ENCODE peak calls at places on chromosomes 5 and 9, in five cellular contexts. L, G, V, O and Y are unnamed samples.

GRCh38 chr9:117543089-117543488 is 128.2 kb upstream of the ASTN2 start:
- DNase-seq in O (no peak), L (no peak), G (no peak), V (no peak), Y (no peak)

GRCh38 chr5:178346607-178347334 is 114.2 kb upstream of the PHYKPL start:
- DNase-seq in O (no peak), G (no peak), V (no peak), L (no peak), Y (no peak)

GRCh38 chr9:90770339-90770738 is 31.3 kb upstream of the SYK start:
- DNase-seq in G (no peak), O (no peak), V (no peak), L (no peak), Y (no peak)

GRCh38 chr9:134589748-134590147 is 51.9 kb upstream of the COL5A1 start:
- DNase-seq in O (peak; percentile 8), V (no peak), G (no peak), L (no peak), Y (peak; percentile 63)

GRCh38 chr5:77709340-77709739 is 66.8 kb downstream of the TBCA start:
- DNase-seq in L (no peak), V (no peak), O (no peak), G (no peak), Y (no peak)

GRCh38 chr5:132695956-132696355 is 22.2 kb downstream of the IL4 start:
- DNase-seq in L (no peak), G (no peak), V (no peak), O (no peak), Y (no peak)

GRCh38 chr9:126376311-126376902 is 49.8 kb downstream of the MVB12B start:
- DNase-seq in G (no peak), O (no peak), L (no peak), V (no peak), Y (no peak)

GRCh38 chr5:81303563-81303962 is 2.2 kb downstream of the ZCCHC9 start:
- DNase-seq in O (no peak), L (no peak), V (no peak), G (no peak), Y (no peak)

GRCh38 chr9:738209-738915 is 103.1 kb upstream of the DMRT1 start:
- DNase-seq in L (no peak), V (no peak), O (no peak), G (peak; percentile 93), Y (peak; percentile 93)

GRCh38 chr5:175821790-175822211 is 49.6 kb upstream of the CPLX2 start:
- DNase-seq in L (no peak), V (no peak), G (no peak), O (no peak), Y (no peak)

GRCh38 chr5:80324912-80325311 is 5.1 kb downstream of the SPZ1 start:
- DNase-seq in L (no peak), O (no peak), V (no peak), G (no peak), Y (no peak)

GRCh38 chr5:135481387-135481786 is 29.2 kb upstream of the TIFAB start:
- DNase-seq in V (no peak), O (no peak), G (no peak), L (no peak), Y (no peak)

GRCh38 chr5:135481908-135482307 is 29.8 kb upstream of the TIFAB start:
- DNase-seq in O (no peak), L (no peak), G (no peak), V (no peak), Y (no peak)

GRCh38 chr5:135476615-135477493 is 24.7 kb upstream of the TIFAB start:
- DNase-seq in L (peak; percentile 10), O (no peak), G (no peak), V (no peak), Y (peak; percentile 43)

GRCh38 chr5:135477594-135477993 is 25.4 kb upstream of the TIFAB start:
- DNase-seq in O (no peak), G (peak; percentile 35), L (no peak), V (no peak), Y (no peak)

DNA sequence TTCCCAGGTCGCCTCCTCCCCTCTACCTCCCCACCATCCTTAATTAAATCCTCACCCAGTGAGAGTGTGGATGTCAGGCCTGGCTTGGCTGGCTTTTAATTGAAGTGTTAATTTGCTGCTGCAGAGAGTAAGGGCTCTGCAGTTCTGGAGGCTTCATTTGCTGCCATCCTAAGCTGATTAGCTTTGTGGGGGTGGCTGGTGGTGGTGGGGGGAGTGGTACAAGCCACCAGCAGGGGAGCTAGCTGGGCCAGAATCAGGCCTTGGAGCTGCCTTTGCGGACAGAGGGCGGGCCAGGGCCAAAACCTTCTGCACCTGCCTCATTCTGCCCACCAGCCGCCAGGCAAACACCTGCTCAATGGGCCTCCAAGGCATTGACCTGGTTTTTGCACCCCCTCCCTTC is 26.8 kb upstream of the TIFAB start:
- DNase-seq in V (no peak), L (no peak), G (no peak), O (no peak), Y (no peak)
- H3K27ac ChIP-seq in V (no peak overlapping the region), L (no peak overlapping the region), G (no peak overlapping the region), O (no peak overlapping the region), Y (no peak overlapping the region)

DNA sequence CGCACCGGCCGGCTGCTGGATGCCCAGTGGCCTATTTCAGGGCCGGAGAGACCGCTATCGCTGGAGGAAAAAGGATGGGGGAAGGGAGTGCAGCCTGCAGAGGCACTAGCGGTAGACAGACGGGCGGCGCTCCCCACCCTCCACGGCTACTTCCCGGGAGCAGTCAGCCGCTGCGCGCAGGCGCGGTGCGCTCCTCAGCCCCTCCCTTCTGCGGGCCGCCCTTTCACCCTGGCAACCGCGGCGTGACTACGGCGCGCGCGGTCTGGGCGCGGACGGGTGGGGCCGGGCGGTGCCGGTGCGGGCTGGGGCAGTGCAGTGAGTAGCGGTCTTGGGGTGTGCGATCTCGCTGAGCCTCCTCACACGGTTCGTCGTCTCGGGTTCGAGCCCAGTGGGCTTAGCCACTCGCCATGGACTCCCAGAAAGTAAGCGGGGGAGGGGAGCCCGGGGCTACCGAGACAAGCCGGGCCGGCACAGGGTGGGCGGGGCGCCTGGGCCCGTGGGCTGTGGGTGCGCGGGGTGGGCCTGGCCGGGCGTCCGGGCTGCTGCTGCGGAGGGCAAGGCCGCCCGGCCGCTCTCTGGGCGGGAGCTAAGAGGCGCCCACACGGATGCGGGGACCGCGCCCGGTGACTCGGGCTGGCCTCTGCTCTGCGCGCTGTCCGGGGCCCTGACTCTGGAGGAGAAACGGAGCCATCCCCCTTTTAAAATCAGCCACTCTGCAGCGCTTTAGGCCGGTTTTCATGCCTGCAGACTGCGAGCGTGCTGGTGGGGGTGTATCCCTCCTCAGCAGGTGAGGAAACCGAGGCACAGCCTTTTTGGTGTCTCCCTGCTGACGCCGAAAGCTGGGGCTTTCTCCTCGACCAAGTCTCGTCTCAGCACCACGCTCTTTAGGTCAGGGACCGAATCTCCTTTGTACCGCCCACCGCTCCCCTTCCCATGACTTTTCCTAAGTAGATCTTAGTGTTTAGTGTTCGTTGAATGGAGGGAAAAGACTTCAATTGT is at the start of gene FSD1L:
- DNase-seq in L (peak; percentile 95), O (peak; percentile 95), G (peak; percentile 97), V (peak; percentile 75), Y (peak; percentile 93)
- TF ChIP-seq CTCF in L (no peak), O (peak; percentile 51), G (no peak), V (peak; percentile 7), Y (no peak)

DNA sequence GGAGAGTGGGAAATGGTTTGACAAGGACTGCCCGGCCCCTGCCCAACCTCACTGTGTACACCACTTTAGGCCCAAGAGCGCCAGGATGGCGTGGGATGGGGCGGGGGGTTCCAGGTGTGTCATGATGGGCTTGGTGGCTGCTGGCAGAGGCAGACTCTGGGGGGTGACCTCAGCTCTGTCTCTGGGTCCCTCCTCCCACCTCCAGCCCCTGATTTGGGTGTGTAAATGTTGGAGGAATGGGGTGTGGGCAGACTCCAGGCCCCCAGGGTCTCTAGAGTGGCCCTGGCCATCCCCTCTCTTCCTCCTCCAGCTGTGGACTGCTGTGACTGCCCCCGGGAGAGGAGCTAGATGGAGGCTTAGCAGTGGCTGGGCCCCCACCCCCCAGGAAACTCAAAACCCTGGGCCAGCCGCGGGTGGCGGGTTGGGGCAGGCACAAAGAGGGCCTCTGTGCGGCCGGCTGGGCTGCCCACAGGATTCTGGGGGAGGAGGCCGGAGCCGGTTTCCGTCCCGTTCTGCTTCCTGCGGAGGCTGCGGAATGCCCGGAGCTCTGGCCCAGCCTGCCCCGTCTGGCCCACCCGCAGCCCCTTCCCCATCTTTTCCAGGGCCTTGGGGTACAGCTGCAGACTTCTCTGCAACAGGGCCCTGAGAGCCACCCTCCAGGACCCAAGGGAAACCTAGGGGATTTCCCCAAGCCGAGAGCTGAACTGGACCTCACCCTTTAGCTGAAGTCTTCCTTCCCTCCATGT is 23.1 kb downstream of the CXXC5 start:
- DNase-seq in O (no peak), L (no peak), V (no peak), G (no peak), Y (no peak)
- H3K27ac ChIP-seq in O (peak overlapping the region; percentile 50), L (peak overlapping the region; percentile 88), V (peak overlapping the region; percentile 84), G (peak overlapping the region; percentile 88), Y (peak overlapping the region; percentile 28)

DNA sequence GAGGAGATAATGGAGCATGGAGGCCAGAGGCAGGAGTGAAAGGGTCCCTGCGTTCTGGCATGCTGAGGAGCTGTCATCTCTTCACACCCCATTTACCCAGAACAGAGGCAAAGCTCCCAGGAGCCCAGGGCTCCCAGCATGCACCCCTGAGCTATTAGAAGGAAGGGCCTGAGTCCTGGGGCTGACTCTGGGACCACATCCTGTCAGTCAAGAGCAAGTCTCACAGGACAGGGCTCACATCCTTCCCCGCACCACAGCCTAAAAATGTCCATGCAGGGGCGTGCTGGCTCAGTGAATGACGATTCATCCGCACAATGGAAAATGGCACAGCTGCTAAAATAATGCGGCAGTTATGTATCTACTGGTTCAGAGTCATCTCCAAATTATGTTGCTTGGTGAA is 31.4 kb downstream of the CAMK2A start:
- DNase-seq in L (no peak), V (no peak), G (no peak), O (no peak), Y (no peak)
- TF ChIP-seq CTCF in L (no peak), V (no peak), G (no peak), O (no peak), Y (no peak)

GRCh38 chr5:165630211-165630866 is 2124.9 kb downstream of the MAT2B start:
- DNase-seq in L (peak; percentile 30), G (peak; percentile 64), V (peak; percentile 60), O (peak; percentile 91), Y (no peak)
- H3K27ac ChIP-seq in L (no peak overlapping the region), G (no peak overlapping the region), V (no peak overlapping the region), O (no peak overlapping the region), Y (no peak overlapping the region)

DNA sequence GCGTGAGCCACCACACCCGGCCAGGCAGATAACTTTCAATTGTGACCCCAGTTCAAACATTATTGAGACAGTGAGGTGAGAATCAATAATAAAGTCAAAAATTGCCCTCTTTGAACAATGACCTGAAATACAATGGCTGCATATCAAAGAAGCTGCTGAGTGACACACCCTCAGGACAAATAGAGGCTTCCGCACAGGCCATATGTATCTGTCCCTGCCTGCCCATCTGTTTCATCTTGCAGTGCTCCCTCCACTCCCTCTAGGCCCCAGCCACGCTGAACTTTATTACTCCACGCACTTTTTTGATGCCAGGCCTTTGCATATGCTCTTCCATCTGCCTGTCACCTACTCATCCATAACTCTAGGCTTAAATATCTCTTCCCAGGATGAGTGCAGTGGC is 15.9 kb upstream of the PFDN1 start:
- DNase-seq in L (no peak), V (no peak), O (no peak), G (no peak), Y (no peak)
- TF ChIP-seq CTCF in L (no peak), V (no peak), O (no peak), G (no peak), Y (no peak)